ENCODE peak calls at places on chromosomes 1 and 21, in six cellular contexts. L is AG04450, U is psoas muscle, R is body of pancreas, I is OCI-LY7, S is endodermal cell. Z is an unnamed sample.

GRCh38 chr1:217214551-217214950 is 416.3 kb downstream of the GPATCH2 start:
- DNase-seq in S (no peak), U (no peak), L (no peak), R (no peak), I (no peak), Z (no peak)

GRCh38 chr1:178064191-178064821 is 29.6 kb upstream of the RASAL2 start:
- DNase-seq in U (no peak), I (no peak), R (no peak), L (no peak), S (no peak), Z (no peak)

GRCh38 chr1:2541619-2542246 is 11.7 kb upstream of the HES5 start:
- DNase-seq in L (no peak), S (no peak), U (peak; percentile 58), R (peak; percentile 57), I (no peak), Z (no peak)

GRCh38 chr1:161781995-161782394 is 15.9 kb downstream of the ATF6 start:
- DNase-seq in S (no peak), U (no peak), R (no peak), I (no peak), L (no peak), Z (no peak)

GRCh38 chr1:198253668-198254067 is 96.9 kb downstream of the NEK7 start:
- DNase-seq in R (no peak), S (no peak), I (peak; percentile 47), L (no peak), U (no peak), Z (no peak)

GRCh38 chr1:202944438-202944921 is 13.6 kb downstream of the ADIPOR1 start:
- DNase-seq in L (no peak), S (no peak), U (no peak), R (no peak), I (no peak), Z (no peak)

GRCh38 chr1:234861024-234861620 is 251.1 kb upstream of the IRF2BP2 start:
- DNase-seq in L (no peak), I (no peak), R (no peak), S (no peak), U (no peak), Z (no peak)

GRCh38 chr1:16167331-16168143 is 11.7 kb upstream of the EPHA2 start:
- DNase-seq in S (peak; percentile 98), R (peak; percentile 51), I (peak; percentile 73), L (no peak), U (no peak), Z (no peak)

GRCh38 chr1:38113080-38113743 is 66.6 kb upstream of the POU3F1 start:
- DNase-seq in R (no peak), U (no peak), L (no peak), S (no peak), I (no peak), Z (no peak)

GRCh38 chr1:205351984-205352713 is 4.6 kb downstream of the KLHDC8A start:
- DNase-seq in S (peak; percentile 84), R (peak; percentile 55), U (no peak), I (no peak), L (no peak), Z (no peak)

GRCh38 chr1:31689821-31690220 is 14.0 kb downstream of the COL16A1 start:
- DNase-seq in U (no peak), L (peak; percentile 85), S (no peak), I (no peak), R (no peak), Z (no peak)

GRCh38 chr21:20971296-20971921 is 26.8 kb upstream of the NCAM2 start:
- DNase-seq in R (peak; percentile 49), L (peak; percentile 2), S (peak; percentile 73), I (peak; percentile 2), U (no peak), Z (no peak)

GRCh38 chr1:170533331-170533730 is 1.4 kb downstream of the GORAB start:
- DNase-seq in R (no peak), I (no peak), S (no peak), L (no peak), U (no peak), Z (no peak)

GRCh38 chr1:83769072-83769471 is 229.9 kb downstream of the TTLL7 start:
- DNase-seq in R (no peak), I (no peak), S (no peak), L (no peak), U (no peak), Z (no peak)

GRCh38 chr1:54462597-54463258 is 56.5 kb upstream of the SSBP3 start:
- DNase-seq in R (no peak), S (no peak), L (no peak), U (no peak), I (no peak), Z (peak; percentile 9)

GRCh38 chr21:39597595-39598185 is 15.1 kb upstream of the B3GALT5 start:
- DNase-seq in L (no peak), U (no peak), S (no peak), I (no peak), R (no peak), Z (no peak)

GRCh38 chr1:160797861-160798273 is 1.9 kb downstream of the LY9 start:
- DNase-seq in S (no peak), R (no peak), U (no peak), I (peak; percentile 80), L (no peak), Z (no peak)

GRCh38 chr1:21292991-21293536 is 2.8 kb upstream of the ECE1 start:
- DNase-seq in S (no peak), I (peak; percentile 86), U (no peak), R (no peak), L (no peak), Z (no peak)

DNA sequence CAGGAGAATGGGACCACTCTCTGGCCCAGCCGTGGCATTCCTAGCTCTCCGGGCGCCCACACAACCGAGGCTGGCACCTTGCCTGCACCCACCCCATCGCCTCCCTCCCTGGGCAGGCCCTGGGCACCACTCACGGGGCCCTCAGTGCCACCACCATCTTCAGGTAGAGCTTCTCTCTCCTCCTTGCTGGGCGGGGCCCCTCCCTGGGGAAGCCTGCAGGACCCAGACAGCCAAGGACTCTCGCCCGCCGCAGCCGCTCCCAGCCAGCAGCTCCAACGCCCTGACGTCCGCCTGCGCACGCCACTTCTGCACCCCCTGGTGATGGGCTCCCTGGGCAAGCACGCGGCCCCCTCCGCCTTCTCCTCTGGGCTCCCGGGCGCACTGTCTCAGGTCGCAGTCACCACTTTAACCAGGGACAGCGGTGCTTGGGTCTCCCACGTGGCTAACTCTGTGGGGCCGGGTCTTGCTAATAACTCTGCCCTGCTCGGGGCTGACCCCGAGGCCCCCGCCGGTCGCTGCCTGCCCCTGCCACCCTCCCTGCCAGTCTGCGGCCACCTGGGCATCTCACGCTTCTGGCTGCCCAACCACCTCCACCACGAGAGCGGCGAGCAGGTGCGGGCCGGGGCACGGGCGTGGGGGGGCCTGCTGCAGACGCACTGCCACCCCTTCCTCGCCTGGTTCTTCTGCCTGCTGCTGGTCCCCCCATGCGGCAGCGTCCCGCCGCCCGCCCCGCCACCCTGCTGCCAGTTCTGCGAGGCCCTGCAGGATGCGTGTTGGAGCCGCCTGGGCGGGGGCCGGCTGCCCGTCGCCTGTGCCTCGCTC is 51.3 kb downstream of the COL18A1 start:
- DNase-seq in U (peak; percentile 26), R (no peak), S (no peak), L (no peak), I (no peak), Z (no peak)
- H3K27ac ChIP-seq in U (no peak overlapping the region), R (no peak overlapping the region), S (no peak overlapping the region), L (peak overlapping the region; percentile 11), I (no peak overlapping the region), Z (peak overlapping the region; percentile 73)

GRCh38 chr1:65527672-65528071 is 107.2 kb downstream of the LEPR start:
- DNase-seq in U (no peak), I (no peak), R (no peak), S (no peak), L (no peak), Z (no peak)

GRCh38 chr1:65527211-65527610 is 106.7 kb downstream of the LEPR start:
- DNase-seq in I (no peak), L (no peak), R (no peak), S (no peak), U (no peak), Z (no peak)

GRCh38 chr1:65525297-65526048 is 105.0 kb downstream of the LEPR start:
- DNase-seq in L (no peak), S (peak; percentile 64), I (no peak), R (peak; percentile 6), U (peak; percentile 35), Z (no peak)

GRCh38 chr1:65526049-65526556 is 105.6 kb downstream of the LEPR start:
- DNase-seq in R (no peak), L (no peak), U (no peak), S (no peak), I (no peak), Z (no peak)

DNA sequence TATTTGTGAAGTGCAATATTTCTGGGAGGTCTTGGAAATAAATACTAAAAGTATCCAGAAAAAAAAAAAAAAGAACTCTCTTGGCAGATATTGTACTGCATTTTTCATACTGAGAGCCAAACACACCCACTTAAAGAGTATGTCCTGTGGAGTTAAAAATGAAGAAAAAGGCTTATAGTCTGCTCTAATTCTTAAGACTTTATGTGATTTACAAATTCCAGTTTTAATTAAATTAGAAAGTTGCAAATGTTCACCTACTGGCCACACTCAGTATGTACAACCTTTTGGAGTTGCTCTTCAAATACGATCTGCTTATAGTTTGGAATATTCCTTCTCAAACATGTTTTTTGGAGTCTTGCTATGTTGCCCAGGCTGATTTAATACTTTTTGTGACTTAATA is 107.6 kb downstream of the LEPR start:
- DNase-seq in I (no peak), S (no peak), U (no peak), R (no peak), L (no peak), Z (no peak)
- TF ChIP-seq CTCF in I (no peak), S (peak; percentile 70), U (peak; percentile 25), R (no peak), L (peak; percentile 23), Z (no peak)

DNA sequence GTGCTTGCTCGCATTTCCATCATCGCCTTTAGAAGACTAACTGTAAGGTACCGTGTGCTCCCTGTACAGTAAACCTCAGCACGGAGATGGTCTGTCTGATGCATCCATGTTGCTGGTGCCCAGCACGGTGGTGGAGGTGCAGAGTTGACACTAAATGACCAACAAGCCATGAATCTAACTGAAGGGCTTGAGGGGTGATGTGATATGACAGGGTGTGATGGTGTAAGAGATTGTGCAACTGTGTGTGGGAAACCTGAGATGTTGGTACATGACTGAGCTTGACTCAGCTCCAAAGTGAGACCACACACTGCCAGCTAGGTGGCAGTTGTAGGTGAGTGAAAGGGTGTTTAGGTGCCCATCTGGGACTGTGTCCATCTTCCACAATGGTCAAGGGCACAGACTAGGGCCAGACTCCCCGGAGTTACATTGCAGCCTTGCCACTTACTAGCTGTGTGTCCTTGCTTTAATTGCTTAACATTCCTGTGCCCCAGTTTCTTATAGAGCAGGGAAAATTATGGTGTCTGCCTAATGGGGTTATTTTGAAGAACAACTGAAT is 21.4 kb downstream of the SLC2A1 start:
- DNase-seq in R (peak; percentile 4), U (no peak), S (peak; percentile 48), I (no peak), L (no peak), Z (peak; percentile 14)
- H3K27ac ChIP-seq in R (no peak overlapping the region), U (no peak overlapping the region), S (no peak overlapping the region), I (peak overlapping the region; percentile 91), L (peak overlapping the region; percentile 71), Z (no peak overlapping the region)

GRCh38 chr1:199279872-199280649 is 641.2 kb downstream of the PTPRC start:
- DNase-seq in L (no peak), R (no peak), U (no peak), I (no peak), S (no peak), Z (no peak)
- TF ChIP-seq CTCF in L (no peak), R (no peak), U (no peak), I (no peak), S (peak; percentile 40), Z (no peak)